ENCODE peak calls at places on chromosomes 4 and X, in nine cellular contexts. K is testis, Q is pancreas, W is tibial artery, V is stomach, G is SK-N-SH, J is A549, N is upper lobe of left lung, E is left lung. P is an unnamed sample.

GRCh38 chr4:75637176-75637575 is 6.8 kb upstream of the CDKL2 start:
- DNase-seq in W (no peak), E (no peak), K (no peak), V (no peak), Q (no peak), J (no peak), N (no peak), G (no peak), P (no peak)

GRCh38 chr4:94507708-94508107 is 56.0 kb downstream of the PDLIM5 start:
- DNase-seq in G (no peak), K (no peak), N (no peak), V (no peak), Q (no peak), E (no peak), W (peak; percentile 91), J (no peak), P (no peak)

GRCh38 chrX:106243376-106243775 is 75.3 kb downstream of the PWWP3B start:
- DNase-seq in W (no peak), G (no peak), N (no peak), E (no peak), J (no peak), Q (no peak), K (no peak), V (no peak), P (no peak)

GRCh38 chr4:52600275-52600674 is 58.8 kb downstream of the USP46 start:
- DNase-seq in J (no peak), V (peak; percentile 55), K (peak; percentile 77), W (no peak), G (no peak), Q (no peak), N (no peak), E (no peak), P (no peak)

GRCh38 chrX:46180258-46180687 is 364.9 kb downstream of the ZNF674 start:
- DNase-seq in V (no peak), J (no peak), Q (no peak), G (no peak), E (peak; percentile 33), N (no peak), W (no peak), K (no peak), P (no peak)

GRCh38 chrX:71128915-71129765 is 10.7 kb downstream of the MED12 start:
- DNase-seq in G (peak; percentile 79), N (peak; percentile 71), E (peak; percentile 70), Q (peak; percentile 75), J (peak; percentile 52), W (peak; percentile 73), K (peak; percentile 68), V (peak; percentile 83), P (peak; percentile 54)

GRCh38 chrX:10106801-10107200 is 50.0 kb upstream of the CLCN4 start:
- DNase-seq in J (no peak), N (no peak), K (no peak), G (no peak), V (no peak), Q (no peak), W (no peak), E (no peak), P (no peak)

GRCh38 chrX:149720021-149720689 is 8.3 kb downstream of the MAGEA11 start:
- DNase-seq in V (no peak), W (no peak), N (no peak), J (no peak), G (no peak), E (no peak), K (no peak), Q (no peak), P (no peak)

GRCh38 chrX:25191403-25191802 is 175.6 kb upstream of the ARX start:
- DNase-seq in J (peak; percentile 7), G (no peak), E (no peak), W (no peak), N (no peak), K (no peak), Q (no peak), V (no peak), P (no peak)

GRCh38 chr4:179225594-179225993 is 1783.4 kb upstream of the AGA start:
- DNase-seq in J (no peak), V (no peak), E (no peak), W (no peak), Q (no peak), N (no peak), G (no peak), K (no peak), P (no peak)

GRCh38 chr4:242121-242848 is 63.0 kb downstream of the ZNF732 start:
- DNase-seq in Q (peak; percentile 40), G (no peak), K (peak; percentile 71), E (peak; percentile 57), N (peak; percentile 77), W (peak; percentile 74), V (peak; percentile 72), J (no peak), P (peak; percentile 47)
- H3K9me3 ChIP-seq in Q (no peaks in the 10 kb centered on the region), G (peaks cover 14% of the 10 kb centered on the region), K (no peaks in the 10 kb centered on the region), E (peaks cover 12% of the 10 kb centered on the region), N (no peaks in the 10 kb centered on the region), W (no peaks in the 10 kb centered on the region), V (peaks cover 10% of the 10 kb centered on the region), J (peaks cover 3% of the 10 kb centered on the region), P (no peaks in the 10 kb centered on the region)

GRCh38 chr4:8763966-8764901 is 107.4 kb downstream of the HMX1 start:
- DNase-seq in Q (no peak), W (peak; percentile 53), N (no peak), G (no peak), V (no peak), E (peak; percentile 24), J (no peak), K (no peak), P (no peak)
- H3K9me3 ChIP-seq in Q (no peaks in the 10 kb centered on the region), W (no peaks in the 10 kb centered on the region), N (no peaks in the 10 kb centered on the region), G (no peaks in the 10 kb centered on the region), V (no peaks in the 10 kb centered on the region), E (no peaks in the 10 kb centered on the region), J (no peaks in the 10 kb centered on the region), K (no peaks in the 10 kb centered on the region), P (no peaks in the 10 kb centered on the region)

GRCh38 chr4:38804654-38805295 is at the start of gene TLR1:
- DNase-seq in E (no peak), W (no peak), G (peak; percentile 26), J (no peak), K (no peak), Q (no peak), V (no peak), N (no peak), P (no peak)

GRCh38 chr4:38803833-38804653 is 548 bp downstream of the TLR1 start:
- DNase-seq in K (no peak), E (no peak), Q (no peak), V (no peak), N (no peak), G (no peak), W (no peak), J (no peak), P (no peak)

GRCh38 chr4:38802561-38803355 is 1.8 kb downstream of the TLR1 start:
- DNase-seq in G (no peak), Q (no peak), J (no peak), E (no peak), W (no peak), N (no peak), V (no peak), K (no peak), P (no peak)

GRCh38 chr4:38800366-38800765 is 4.2 kb downstream of the TLR1 start:
- DNase-seq in G (no peak), Q (no peak), W (no peak), E (no peak), N (no peak), K (no peak), J (no peak), V (no peak), P (no peak)

GRCh38 chr4:38800956-38801450 is 3.6 kb downstream of the TLR1 start:
- DNase-seq in G (no peak), N (no peak), E (no peak), J (no peak), K (no peak), Q (no peak), V (no peak), W (no peak), P (no peak)
- H3K9me3 ChIP-seq in G (no peaks in the 10 kb centered on the region), N (peaks cover 4% of the 10 kb centered on the region), E (no peaks in the 10 kb centered on the region), J (peaks cover 6% of the 10 kb centered on the region), K (no peaks in the 10 kb centered on the region), Q (no peaks in the 10 kb centered on the region), V (no peaks in the 10 kb centered on the region), W (peaks cover 3% of the 10 kb centered on the region), P (peaks cover 3% of the 10 kb centered on the region)

GRCh38 chr4:29927895-29928294 is 792.3 kb upstream of the PCDH7 start:
- DNase-seq in V (no peak), W (no peak), N (no peak), G (no peak), J (no peak), E (no peak), K (no peak), Q (no peak), P (no peak)
- H3K9me3 ChIP-seq in V (peaks cover 6% of the 10 kb centered on the region), W (no peaks in the 10 kb centered on the region), N (no peaks in the 10 kb centered on the region), G (no peaks in the 10 kb centered on the region), J (no peaks in the 10 kb centered on the region), E (no peaks in the 10 kb centered on the region), K (no peaks in the 10 kb centered on the region), Q (no peaks in the 10 kb centered on the region), P (no peaks in the 10 kb centered on the region)

GRCh38 chrX:65997978-65998717 is 41.7 kb downstream of the VSIG4 start:
- DNase-seq in N (peak; percentile 72), G (no peak), V (no peak), E (peak; percentile 62), J (no peak), W (no peak), K (no peak), Q (no peak), P (no peak)

GRCh38 chrX:66000628-66001275 is 39.1 kb downstream of the VSIG4 start:
- DNase-seq in N (no peak), E (no peak), W (no peak), Q (no peak), J (no peak), V (no peak), K (no peak), G (no peak), P (no peak)

GRCh38 chrX:65999029-65999562 is 40.8 kb downstream of the VSIG4 start:
- DNase-seq in E (no peak), V (no peak), W (no peak), J (no peak), Q (no peak), K (no peak), N (no peak), G (no peak), P (no peak)

GRCh38 chrX:66000178-66000577 is 39.7 kb downstream of the VSIG4 start:
- DNase-seq in K (no peak), Q (no peak), G (no peak), W (no peak), J (no peak), N (no peak), V (no peak), E (no peak), P (no peak)

GRCh38 chrX:65999563-66000148 is 40.2 kb downstream of the VSIG4 start:
- DNase-seq in K (no peak), V (no peak), G (no peak), Q (no peak), J (no peak), W (no peak), E (no peak), N (no peak), P (no peak)
- H3K9me3 ChIP-seq in K (no peaks in the 10 kb centered on the region), V (no peaks in the 10 kb centered on the region), G (no peaks in the 10 kb centered on the region), Q (no peaks in the 10 kb centered on the region), J (no peaks in the 10 kb centered on the region), W (no peaks in the 10 kb centered on the region), E (no peaks in the 10 kb centered on the region), N (no peaks in the 10 kb centered on the region), P (no peaks in the 10 kb centered on the region)